ENCODE peak calls at places on chromosome 10, in five cellular contexts. O, T, F, V and P are unnamed samples.

GRCh38 chr10:98373260-98373659 is 41.7 kb downstream of the PYROXD2 start:
- DNase-seq in O (no peak), T (no peak), F (no peak), V (no peak), P (no peak)

GRCh38 chr10:127695431-127695830 is 41.6 kb upstream of the FOXI2 start:
- DNase-seq in V (no peak), F (no peak), O (no peak), T (no peak), P (no peak)

GRCh38 chr10:6117711-6118110 is 28.9 kb downstream of the RBM17 start:
- DNase-seq in F (no peak), O (no peak), T (no peak), V (no peak), P (no peak)

GRCh38 chr10:42969147-42969546 is 107.7 kb upstream of the RET start:
- DNase-seq in V (peak; percentile 31), T (no peak), O (no peak), F (no peak), P (no peak)

GRCh38 chr10:54985732-54986131 is 184.7 kb upstream of the PCDH15 start:
- DNase-seq in F (peak; percentile 4), V (no peak), T (peak; percentile 1), O (no peak), P (no peak)

GRCh38 chr10:93216341-93216985 is 142.8 kb downstream of the CYP26A1 start:
- DNase-seq in T (no peak), V (no peak), F (no peak), O (no peak), P (no peak)

GRCh38 chr10:5691786-5692185 is 7.1 kb downstream of the TASOR2 start:
- DNase-seq in O (no peak), V (no peak), T (no peak), F (peak; percentile 49), P (no peak)

GRCh38 chr10:71357792-71358265 is 38.8 kb downstream of the SLC29A3 start:
- DNase-seq in F (no peak), O (no peak), T (no peak), V (no peak), P (no peak)

GRCh38 chr10:96512524-96512991 is 1.2 kb downstream of the TLL2 start:
- DNase-seq in V (peak; percentile 73), F (no peak), O (no peak), T (no peak), P (no peak)

GRCh38 chr10:130354976-130355795 is 219.0 kb downstream of the GLRX3 start:
- DNase-seq in O (no peak), F (no peak), V (no peak), T (no peak), P (no peak)

GRCh38 chr10:112898540-112899395 is 51.3 kb upstream of the TCF7L2 start:
- DNase-seq in T (peak; percentile 74), V (peak; percentile 85), F (no peak), O (no peak), P (no peak)

GRCh38 chr10:87842220-87842641 is 21.1 kb downstream of the KLLN start:
- DNase-seq in O (peak; percentile 94), V (no peak), T (peak; percentile 52), F (peak; percentile 96), P (peak; percentile 92)

GRCh38 chr10:121325490-121326231 is 272.6 kb downstream of the FGFR2 start:
- DNase-seq in V (no peak), F (peak; percentile 94), O (peak; percentile 48), T (peak; percentile 2), P (no peak)

GRCh38 chr10:121323448-121323847 is 274.8 kb downstream of the FGFR2 start:
- DNase-seq in T (no peak), F (peak; percentile 96), O (no peak), V (no peak), P (no peak)

GRCh38 chr10:121327727-121328126 is 270.5 kb downstream of the FGFR2 start:
- DNase-seq in O (no peak), V (no peak), T (no peak), F (no peak), P (no peak)

GRCh38 chr10:121324678-121325213 is 273.5 kb downstream of the FGFR2 start:
- DNase-seq in F (peak; percentile 70), O (no peak), V (no peak), T (no peak), P (no peak)

GRCh38 chr10:121326905-121327304 is 271.3 kb downstream of the FGFR2 start:
- DNase-seq in O (no peak), F (peak; percentile 46), T (no peak), V (no peak), P (no peak)
- TF ChIP-seq CTCF in O (no peak), F (no peak), T (no peak), V (no peak), P (no peak)

DNA sequence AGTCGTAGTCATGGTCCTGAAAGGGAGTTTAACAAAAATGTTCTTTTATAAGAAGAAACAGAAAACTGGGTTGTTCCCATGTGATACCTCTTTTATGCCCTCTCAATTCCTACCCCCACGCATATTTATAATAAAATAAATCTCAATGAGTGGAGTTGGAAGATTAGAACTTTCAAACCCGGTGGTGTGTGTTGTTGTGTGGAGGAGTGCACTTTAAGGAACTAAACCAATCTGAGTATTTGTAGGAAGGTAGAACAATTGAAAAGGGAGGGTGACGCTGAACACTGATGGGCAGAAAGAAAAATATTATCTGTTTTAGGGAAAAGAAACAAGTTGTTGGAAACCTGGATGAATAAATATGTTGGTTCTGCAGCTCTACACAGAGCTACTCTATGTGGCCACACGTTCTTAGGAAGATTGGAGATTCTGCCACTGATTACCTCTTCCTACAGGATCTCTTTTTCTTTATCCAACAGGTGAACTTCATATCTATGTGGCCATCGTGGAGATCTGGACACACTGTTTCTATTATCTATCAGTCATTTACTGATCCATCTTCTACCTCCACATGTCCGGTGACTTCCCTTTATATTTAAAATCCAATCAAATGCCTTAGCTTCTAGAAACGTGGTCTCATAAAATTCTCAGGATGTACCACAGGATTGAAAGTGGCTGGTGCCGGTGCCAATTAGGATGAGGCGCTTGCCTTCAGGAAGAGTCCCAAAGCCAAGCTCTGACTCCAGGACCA is 13.0 kb upstream of the GATA3 start:
- DNase-seq in V (no peak), O (no peak), T (no peak), F (no peak), P (no peak)
- TF ChIP-seq EZH2 in V (peak; percentile 6), O (no peak), T (no peak), F (no peak), P (no peak)

GRCh38 chr10:74822583-74823089 is 3.8 kb upstream of the KAT6B start:
- DNase-seq in F (no peak), T (peak; percentile 82), O (no peak), V (no peak), P (no peak)
- H3K4me2 ChIP-seq in F (no peak overlapping the region), T (peak overlapping the region; percentile 34), O (peak overlapping the region; percentile 8), V (no peak overlapping the region), P (no peak overlapping the region)

DNA sequence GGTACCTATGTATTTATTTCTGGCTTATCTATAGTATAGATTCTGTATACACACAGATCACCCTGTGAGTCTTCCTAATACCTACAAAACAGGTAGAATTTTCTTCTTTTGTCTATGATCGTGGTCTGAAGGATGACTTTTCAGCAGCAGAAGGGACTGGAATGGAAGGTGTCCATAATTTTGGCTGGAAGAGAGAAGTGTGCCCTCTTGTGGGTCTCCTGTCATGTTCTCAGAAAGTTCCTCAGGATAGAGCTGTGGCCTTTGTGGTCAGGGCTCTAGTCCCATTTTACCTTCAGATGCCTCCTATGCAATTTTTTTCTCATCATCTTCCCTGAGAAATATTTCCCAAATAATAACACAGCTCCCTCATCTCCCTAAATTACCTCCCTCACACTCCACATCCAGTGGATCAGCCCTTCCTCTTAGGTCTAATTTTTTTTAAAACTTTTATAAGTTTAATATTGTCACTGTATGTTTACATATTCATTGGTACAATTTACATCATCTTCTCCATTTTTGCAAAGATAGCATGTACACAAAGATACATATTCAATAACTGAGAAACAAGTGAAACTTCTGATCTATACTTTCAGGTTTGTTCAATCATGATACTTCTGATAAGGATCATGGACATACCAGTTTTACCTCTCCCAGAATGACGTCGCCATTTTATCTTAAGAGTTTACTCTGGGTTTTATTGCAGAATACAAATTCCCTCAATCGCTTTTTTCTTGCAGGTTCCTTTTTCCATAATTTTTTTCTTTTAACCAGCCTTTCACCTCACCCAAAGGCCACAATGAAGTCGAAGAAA is 112.7 kb downstream of the REEP3 start:
- DNase-seq in F (peak; percentile 46), V (no peak), O (peak; percentile 38), T (peak; percentile 17), P (no peak)
- TF ChIP-seq CTCF in F (peak; percentile 63), V (peak; percentile 57), O (peak; percentile 69), T (peak; percentile 32), P (peak; percentile 70)

GRCh38 chr10:121597504-121598241 is 571 bp downstream of the FGFR2 start:
- DNase-seq in T (no peak), F (peak; percentile 53), O (no peak), V (peak; percentile 72), P (no peak)
- TF ChIP-seq EZH2 in T (no peak), F (no peak), O (no peak), V (no peak), P (no peak)

DNA sequence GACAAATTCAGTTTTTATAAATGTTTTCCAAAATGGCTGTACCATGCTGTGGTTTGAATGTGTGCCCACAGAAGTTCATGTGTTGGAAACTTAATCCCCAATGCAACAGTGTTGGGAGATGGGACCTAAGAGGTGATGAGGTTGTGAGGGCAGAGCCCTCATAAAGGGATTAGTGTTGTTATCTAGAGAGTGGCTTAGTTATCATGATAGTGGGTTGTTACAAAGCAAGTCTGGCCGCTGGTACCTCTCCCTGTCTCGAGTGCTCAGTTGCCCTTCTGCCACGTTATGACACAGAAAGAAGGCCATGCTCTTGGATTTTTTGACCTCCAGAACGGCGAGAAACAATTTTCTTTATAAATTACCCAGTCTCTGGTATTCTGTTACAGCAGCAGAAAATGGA is 119.0 kb downstream of the BTAF1 start:
- DNase-seq in T (no peak), F (no peak), O (no peak), V (no peak), P (no peak)
- H3K4me2 ChIP-seq in T (no peak overlapping the region), F (no peak overlapping the region), O (no peak overlapping the region), V (no peak overlapping the region), P (no peak overlapping the region)

GRCh38 chr10:123559066-123559822 is 106.9 kb upstream of the GPR26 start:
- DNase-seq in V (peak; percentile 94), F (peak; percentile 34), T (peak; percentile 6), O (peak; percentile 36), P (no peak)
- TF ChIP-seq CTCF in V (peak; percentile 99), F (peak; percentile 98), T (peak; percentile 86), O (peak; percentile 90), P (peak; percentile 97)

DNA sequence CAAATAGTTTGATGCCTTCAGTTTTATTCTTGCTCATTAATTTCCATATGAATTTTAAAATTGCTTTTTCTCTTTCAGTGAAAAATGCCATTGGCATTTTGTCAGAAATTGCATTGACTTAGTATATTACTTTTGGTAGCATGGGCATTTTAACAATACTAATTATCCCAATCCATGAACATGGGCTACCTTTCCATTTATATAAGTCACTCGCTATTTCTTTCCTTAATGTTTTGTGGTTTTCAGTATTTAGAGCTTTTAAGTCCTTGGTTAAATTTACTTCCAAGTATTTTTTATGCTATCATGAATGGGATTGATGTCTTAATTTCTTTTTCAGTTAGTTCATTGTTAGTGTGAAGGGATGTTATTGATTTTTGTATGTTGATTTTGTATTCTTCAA is 297.4 kb downstream of the ATRNL1 start:
- DNase-seq in T (no peak), O (no peak), F (no peak), V (no peak), P (no peak)
- TF ChIP-seq EZH2 in T (no peak), O (no peak), F (no peak), V (no peak), P (no peak)